ENCODE peak calls at places on chromosomes 3 and 15, in four cellular contexts. F, U, C and B are unnamed samples.
A peak's percentile ranks its signal among the peaks of the same experiment; 100 is the strongest.

GRCh38 chr3:50390523-50391177 is 31.3 kb upstream of the TMEM115 start:
- DNase-seq in F (no peak), U (no peak), C (no peak), B (no peak)

GRCh38 chr3:10753964-10754363 is 62.1 kb upstream of the SLC6A11 start:
- DNase-seq in F (no peak), U (no peak), C (peak; percentile 97), B (no peak)

GRCh38 chr3:55501905-55502304 is 14.8 kb upstream of the WNT5A start:
- DNase-seq in F (no peak), U (no peak), C (no peak), B (no peak)

GRCh38 chr15:58616171-58616570 is 133.3 kb downstream of the ADAM10 start:
- DNase-seq in F (no peak), U (no peak), C (no peak), B (no peak)

GRCh38 chr3:43870110-43870509 is 179.4 kb downstream of the ABHD5 start:
- DNase-seq in F (no peak), U (no peak), C (peak; percentile 70), B (no peak)

GRCh38 chr3:132038198-132038825 is 3.5 kb upstream of the CPNE4 start:
- DNase-seq in F (no peak), U (no peak), C (no peak), B (no peak)

GRCh38 chr15:26667222-26667988 is 105.5 kb downstream of the GABRB3 start:
- DNase-seq in F (no peak), U (no peak), C (no peak), B (no peak)

GRCh38 chr3:25728101-25728500 is 55.1 kb downstream of the NGLY1 start:
- DNase-seq in F (no peak), U (no peak), C (no peak), B (no peak)

GRCh38 chr3:128411574-128412064 is 55.1 kb downstream of the DNAJB8 start:
- DNase-seq in F (no peak), U (no peak), C (no peak), B (no peak)

GRCh38 chr3:146308682-146309081 is 57.8 kb upstream of the PLSCR4 start:
- DNase-seq in F (no peak), U (no peak), C (no peak), B (peak; percentile 69)

GRCh38 chr3:67947808-67948508 is 293.5 kb upstream of the SUCLG2 start:
- DNase-seq in F (no peak), U (peak; percentile 43), C (peak; percentile 95), B (no peak)

GRCh38 chr3:13133471-13133981 is 60.3 kb upstream of the IQSEC1 start:
- DNase-seq in F (no peak), U (no peak), C (peak; percentile 18), B (no peak)

GRCh38 chr3:45528429-45528828 is 66.1 kb upstream of the LIMD1 start:
- DNase-seq in F (no peak), U (no peak), C (no peak), B (no peak)

GRCh38 chr3:194203482-194204035 is 67.6 kb downstream of the HES1 start:
- DNase-seq in F (no peak), U (no peak), C (peak; percentile 59), B (no peak)

GRCh38 chr15:82306791-82307713 is 42.2 kb downstream of the GOLGA6L10 start:
- DNase-seq in F (no peak), U (no peak), C (peak; percentile 60), B (no peak)

GRCh38 chr15:92663250-92663951 is 7.8 kb upstream of the FAM174B start:
- DNase-seq in F (no peak), U (no peak), C (peak; percentile 31), B (no peak)

GRCh38 chr15:47846128-47846868 is 129.0 kb downstream of the SEMA6D start:
- DNase-seq in F (no peak), U (no peak), C (no peak), B (no peak)

GRCh38 chr3:37626722-37627565 is 234.7 kb upstream of the CTDSPL start:
- DNase-seq in F (no peak), U (no peak), C (no peak), B (no peak)